ENCODE peak calls at places on chromosomes 1 and 21, in four cellular contexts. One of them, this sample, is unnamed.

GRCh38 chr1:222663535-222663934 is 45.6 kb downstream of the MIA3 start:
- DNase-seq in IMR-90: no peak
- DNase-seq in HepG2: no peak
- DNase-seq in K562: no peak
- DNase-seq in this sample: no peak

GRCh38 chr1:15492572-15492971 is 16.7 kb downstream of the CELA2B start:
- DNase-seq in IMR-90: no peak
- DNase-seq in HepG2: no peak
- DNase-seq in K562: no peak
- DNase-seq in this sample: no peak

GRCh38 chr1:235018720-235019444 is 109.8 kb downstream of the TOMM20 start:
- DNase-seq in IMR-90: no peak
- DNase-seq in K562: no peak
- DNase-seq in HepG2: no peak
- DNase-seq in this sample: no peak

GRCh38 chr21:33278736-33279135 is 12.6 kb downstream of the IL10RB start:
- DNase-seq in IMR-90: peak
- DNase-seq in K562: no peak
- DNase-seq in HepG2: no peak
- DNase-seq in this sample: no peak

GRCh38 chr1:32791881-32792280 is 25.3 kb downstream of the YARS1 start:
- DNase-seq in HepG2: no peak
- DNase-seq in K562: no peak
- DNase-seq in IMR-90: peak
- DNase-seq in this sample: no peak

GRCh38 chr1:68313736-68314594 is 81.6 kb upstream of the WLS start:
- DNase-seq in IMR-90: no peak
- DNase-seq in HepG2: no peak
- DNase-seq in K562: no peak
- DNase-seq in this sample: no peak

GRCh38 chr1:164440222-164440621 is 118.8 kb upstream of the PBX1 start:
- DNase-seq in K562: no peak
- DNase-seq in IMR-90: no peak
- DNase-seq in HepG2: no peak
- DNase-seq in this sample: no peak

GRCh38 chr1:205939690-205940330 is 3.4 kb downstream of the SLC26A9 start:
- DNase-seq in K562: peak
- DNase-seq in HepG2: peak
- DNase-seq in IMR-90: no peak
- DNase-seq in this sample: no peak

GRCh38 chr1:35559317-35559944 is 1.8 kb downstream of the NCDN start:
- DNase-seq in K562: no peak
- DNase-seq in IMR-90: no peak
- DNase-seq in HepG2: no peak
- DNase-seq in this sample: no peak

GRCh38 chr1:8463144-8463927 is 145.4 kb downstream of the SLC45A1 start:
- DNase-seq in HepG2: peak
- DNase-seq in IMR-90: peak
- DNase-seq in K562: no peak
- DNase-seq in this sample: no peak

GRCh38 chr1:228261706-228262105 is 53.9 kb downstream of the OBSCN start:
- DNase-seq in HepG2: no peak
- DNase-seq in IMR-90: no peak
- DNase-seq in K562: no peak
- DNase-seq in this sample: no peak

GRCh38 chr1:163054056-163054706 is 15.0 kb upstream of the RGS4 start:
- DNase-seq in K562: no peak
- DNase-seq in HepG2: no peak
- DNase-seq in IMR-90: no peak
- DNase-seq in this sample: no peak

GRCh38 chr21:36209626-36210171 is 53.1 kb downstream of the DOP1B start:
- DNase-seq in HepG2: peak
- DNase-seq in IMR-90: peak
- DNase-seq in K562: peak
- DNase-seq in this sample: no peak

GRCh38 chr1:208977861-208978260 is 605.7 kb upstream of the CAMK1G start:
- DNase-seq in HepG2: no peak
- DNase-seq in K562: no peak
- DNase-seq in IMR-90: no peak
- DNase-seq in this sample: no peak

GRCh38 chr1:69406244-69406643 is 161.5 kb upstream of the LRRC7 start:
- DNase-seq in IMR-90: no peak
- DNase-seq in K562: no peak
- DNase-seq in HepG2: no peak
- DNase-seq in this sample: no peak

DNA sequence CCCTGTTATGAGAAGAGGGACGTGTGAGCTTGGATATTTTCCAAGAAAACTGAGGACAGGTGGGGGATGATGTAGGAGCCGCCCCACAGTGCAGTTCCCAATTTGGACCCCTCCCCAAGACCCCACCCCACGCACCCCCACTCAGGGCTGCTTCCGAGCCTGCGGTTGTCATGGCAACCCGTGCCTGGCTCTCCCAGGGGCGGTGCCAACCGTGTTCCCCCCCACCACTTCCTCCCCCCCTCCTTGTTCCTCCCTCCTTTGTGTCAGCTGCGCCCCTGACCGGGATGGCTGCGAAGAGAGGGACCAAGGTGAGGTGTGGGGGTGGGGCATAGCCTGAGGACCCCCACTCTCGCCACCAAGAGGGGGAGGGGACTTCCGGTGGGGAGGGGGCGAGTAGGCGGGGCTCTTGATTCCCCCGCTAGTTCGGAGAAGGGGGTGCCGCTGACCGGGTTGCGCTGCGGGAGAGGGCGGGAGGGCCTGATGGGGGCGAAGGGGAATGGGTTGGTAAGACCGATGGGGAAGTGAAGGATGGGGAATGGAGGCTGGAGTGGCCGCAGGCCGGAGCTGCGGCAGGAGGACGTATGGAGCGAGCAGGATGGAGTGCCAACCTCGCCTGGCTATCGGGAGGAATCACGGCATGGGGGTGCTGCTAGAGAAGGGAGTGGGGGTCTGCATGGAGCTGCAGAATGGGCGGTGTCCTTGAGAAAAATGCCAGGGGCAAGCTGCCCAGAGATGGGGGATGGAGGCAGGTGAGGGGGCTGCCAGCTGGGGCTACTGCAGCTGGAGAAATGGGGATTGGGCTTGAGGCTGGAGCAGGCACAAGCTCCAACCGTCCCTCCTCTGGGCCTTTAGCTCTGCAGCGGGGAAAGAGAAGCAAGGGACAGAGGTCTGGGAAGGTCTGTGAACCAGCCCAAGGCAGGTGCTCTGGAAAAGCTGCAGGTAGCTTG is 958 bp downstream of the TRIM46 start:
- DNase-seq in HepG2: no peak
- DNase-seq in IMR-90: peak
- DNase-seq in K562: peak
- DNase-seq in this sample: no peak
- TF ChIP-seq MXI1 in HepG2: no peak
- TF ChIP-seq MXI1 in IMR-90: no peak
- TF ChIP-seq MXI1 in K562: no peak
- TF ChIP-seq MXI1 in this sample: no peak

DNA sequence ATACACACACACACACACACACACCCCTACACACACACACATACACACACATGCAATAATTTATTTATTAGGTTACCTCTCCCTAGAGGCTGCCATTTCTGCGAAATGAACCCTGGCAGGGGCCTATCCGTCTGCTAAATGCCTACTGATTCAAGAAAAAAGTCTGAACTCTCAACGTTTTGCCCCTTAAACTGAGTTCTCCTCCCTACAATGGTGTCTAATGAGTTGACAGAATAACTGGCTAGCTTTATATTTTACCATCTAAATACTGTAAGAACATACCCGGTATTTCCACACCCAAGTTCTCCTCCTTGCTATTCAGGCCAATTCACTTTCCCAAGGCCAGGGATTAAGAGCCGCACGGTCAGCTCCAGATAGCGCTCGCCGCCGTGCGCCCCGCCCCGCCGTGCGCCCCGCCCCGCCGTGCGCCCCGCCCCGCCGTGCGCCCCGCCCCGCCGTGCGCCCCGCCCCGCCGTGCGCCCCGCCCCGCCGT is 339 bp upstream of the RNPC3 start:
- DNase-seq in K562: peak
- DNase-seq in IMR-90: peak
- DNase-seq in HepG2: peak
- DNase-seq in this sample: no peak
- TF ChIP-seq MXI1 in K562: no peak
- TF ChIP-seq MXI1 in IMR-90: no peak
- TF ChIP-seq MXI1 in HepG2: no peak
- TF ChIP-seq MXI1 in this sample: no peak

DNA sequence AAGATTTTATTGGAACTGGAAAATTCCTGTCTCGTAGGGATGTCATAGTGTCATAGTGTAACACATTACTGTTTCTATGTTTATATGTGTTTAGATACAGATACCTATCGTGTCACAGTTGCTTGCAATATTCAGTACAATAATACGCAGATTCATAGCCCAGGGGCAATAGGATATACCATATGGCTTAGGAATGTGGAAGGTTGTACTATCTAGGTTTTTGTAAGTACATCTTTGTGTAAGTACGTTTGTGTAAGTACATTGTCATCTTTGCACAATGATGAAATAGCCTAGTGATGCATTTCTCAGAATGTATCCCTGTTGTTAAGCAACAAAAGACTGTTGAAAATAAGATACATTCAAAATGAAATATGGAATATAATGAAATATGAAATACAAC is 68.9 kb downstream of the CAMTA1 start:
- DNase-seq in K562: no peak
- DNase-seq in HepG2: no peak
- DNase-seq in IMR-90: no peak
- DNase-seq in this sample: no peak
- TF ChIP-seq MXI1 in K562: no peak
- TF ChIP-seq MXI1 in HepG2: no peak
- TF ChIP-seq MXI1 in IMR-90: no peak
- TF ChIP-seq MXI1 in this sample: no peak

GRCh38 chr1:242610209-242610608 is 85.7 kb upstream of the PLD5 start:
- DNase-seq in K562: no peak
- DNase-seq in IMR-90: no peak
- DNase-seq in HepG2: no peak
- DNase-seq in this sample: no peak
- TF ChIP-seq MXI1 in K562: no peak
- TF ChIP-seq MXI1 in IMR-90: no peak
- TF ChIP-seq MXI1 in HepG2: no peak
- TF ChIP-seq MXI1 in this sample: no peak

DNA sequence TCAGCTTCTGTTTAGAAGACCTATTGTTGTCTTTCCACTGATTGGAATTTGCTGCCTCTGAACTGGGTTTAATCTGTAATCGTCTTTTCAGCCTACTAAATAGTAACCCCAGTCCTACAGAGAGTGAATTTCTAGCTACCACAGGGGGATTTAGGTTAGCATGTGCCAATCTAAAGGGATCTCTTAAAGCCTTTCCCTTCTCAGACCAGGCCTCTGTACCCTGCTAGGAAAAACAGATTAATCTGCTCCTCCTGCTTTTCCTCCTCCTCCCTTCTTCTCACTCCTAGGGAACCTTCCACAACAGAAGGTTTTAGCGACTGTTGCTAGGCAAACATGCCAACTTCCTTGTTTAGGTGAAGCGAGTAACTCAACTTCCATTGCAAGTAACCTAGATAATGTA is 1.3 kb upstream of the RC3H1 start:
- DNase-seq in K562: no peak
- DNase-seq in IMR-90: peak
- DNase-seq in HepG2: no peak
- DNase-seq in this sample: no peak
- TF ChIP-seq MXI1 in K562: peak
- TF ChIP-seq MXI1 in IMR-90: no peak
- TF ChIP-seq MXI1 in HepG2: no peak
- TF ChIP-seq MXI1 in this sample: no peak

GRCh38 chr1:221470000-221470698 is 271.7 kb downstream of the DUSP10 start:
- DNase-seq in IMR-90: peak
- DNase-seq in K562: no peak
- DNase-seq in HepG2: no peak
- DNase-seq in this sample: no peak
- TF ChIP-seq MXI1 in IMR-90: no peak
- TF ChIP-seq MXI1 in K562: no peak
- TF ChIP-seq MXI1 in HepG2: no peak
- TF ChIP-seq MXI1 in this sample: no peak

GRCh38 chr21:37571442-37571841 is 204.9 kb downstream of the DYRK1A start:
- DNase-seq in HepG2: no peak
- DNase-seq in K562: no peak
- DNase-seq in IMR-90: no peak
- DNase-seq in this sample: no peak

GRCh38 chr21:37575536-37576083 is 209.0 kb downstream of the DYRK1A start:
- DNase-seq in K562: no peak
- DNase-seq in IMR-90: no peak
- DNase-seq in HepG2: no peak
- DNase-seq in this sample: no peak

GRCh38 chr21:37574751-37575150 is 208.2 kb downstream of the DYRK1A start:
- DNase-seq in HepG2: no peak
- DNase-seq in IMR-90: no peak
- DNase-seq in K562: no peak
- DNase-seq in this sample: no peak

GRCh38 chr21:37578471-37579126 is 212.0 kb downstream of the DYRK1A start:
- DNase-seq in HepG2: no peak
- DNase-seq in K562: no peak
- DNase-seq in IMR-90: no peak
- DNase-seq in this sample: no peak

GRCh38 chr21:37574316-37574715 is 207.7 kb downstream of the DYRK1A start:
- DNase-seq in HepG2: no peak
- DNase-seq in IMR-90: no peak
- DNase-seq in K562: no peak
- DNase-seq in this sample: no peak
- TF ChIP-seq MXI1 in HepG2: no peak
- TF ChIP-seq MXI1 in IMR-90: no peak
- TF ChIP-seq MXI1 in K562: no peak
- TF ChIP-seq MXI1 in this sample: no peak

DNA sequence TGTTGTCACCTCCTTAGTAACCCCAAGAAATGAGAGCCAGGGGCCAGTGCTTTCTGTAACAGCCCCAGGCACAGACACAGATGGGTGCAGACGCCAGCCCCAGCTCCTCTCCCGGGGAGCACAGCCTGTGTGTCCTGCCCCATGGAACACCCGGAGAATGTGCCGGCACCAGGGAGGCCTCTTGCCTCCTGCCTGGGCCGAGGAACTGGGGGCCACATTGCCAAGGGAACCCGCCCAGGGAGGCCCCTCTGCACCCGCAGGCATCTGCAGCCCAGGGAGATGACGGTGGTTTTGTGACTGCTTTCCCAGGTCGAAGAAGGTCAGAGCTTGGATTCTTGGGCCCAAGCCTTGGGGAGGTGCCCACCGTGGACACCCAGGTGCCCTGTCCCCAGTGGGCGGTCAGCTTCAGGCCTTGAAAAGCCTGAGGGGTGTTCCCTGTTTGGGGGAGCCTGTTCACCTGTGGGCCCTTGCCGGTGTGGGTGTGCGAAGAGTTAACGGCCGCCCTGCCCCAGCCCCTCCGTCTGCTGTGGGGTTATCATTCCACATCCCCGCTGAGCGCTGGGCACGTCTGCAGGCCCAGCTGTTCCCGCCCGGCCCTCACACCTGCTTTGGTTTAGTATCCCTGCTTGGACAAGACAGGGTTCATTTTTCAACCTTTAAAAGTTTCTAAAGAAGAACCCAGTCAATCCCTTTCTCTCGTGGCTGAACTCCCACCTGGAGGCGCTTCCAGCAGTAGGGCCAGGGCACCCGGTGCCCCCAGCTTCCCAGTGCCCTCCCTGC is 62.5 kb downstream of the MORN1 start:
- DNase-seq in IMR-90: no peak
- DNase-seq in HepG2: no peak
- DNase-seq in K562: no peak
- DNase-seq in this sample: no peak
- TF ChIP-seq MXI1 in IMR-90: no peak
- TF ChIP-seq MXI1 in HepG2: no peak
- TF ChIP-seq MXI1 in K562: no peak
- TF ChIP-seq MXI1 in this sample: no peak

This sample was measured in GM12878.